ENCODE peak calls at places on chromosome 1, in nine cellular contexts. L is Peyer's patch; K is K562; D is neural progenitor cell; E is naive thymus-derived CD4-positive, alpha-beta T cell; T is HCT116; V is spleen; N is adrenal gland; U is sigmoid colon. A is an unnamed sample.

GRCh38 chr1:106621853-106622252 is 434.6 kb upstream of the PRMT6 start:
- DNase-seq in L (no peak), K (no peak), D (no peak), E (no peak), T (no peak), V (no peak), N (no peak), U (no peak), A (no peak)

GRCh38 chr1:72777918-72778317 is 495.6 kb upstream of the NEGR1 start:
- DNase-seq in L (no peak), K (no peak), D (no peak), E (no peak), T (no peak), V (no peak), N (no peak), U (no peak), A (no peak)

GRCh38 chr1:51898090-51898734 is 19.7 kb upstream of the NRDC start:
- DNase-seq in L (no peak), K (no peak), D (no peak), E (no peak), T (no peak), V (no peak), N (no peak), U (no peak), A (no peak)

GRCh38 chr1:116740296-116740695 is 13.9 kb upstream of the CD2 start:
- DNase-seq in L (no peak), K (no peak), D (no peak), E (no peak), T (no peak), V (no peak), N (no peak), U (no peak), A (no peak)

GRCh38 chr1:11789126-11790067 is 16.4 kb downstream of the MTHFR start:
- DNase-seq in L (no peak), K (peak), D (peak), E (no peak), T (no peak), V (peak), N (no peak), U (no peak), A (no peak)

GRCh38 chr1:197868751-197869501 is 33.5 kb upstream of the C1orf53 start:
- DNase-seq in L (no peak), K (peak), D (peak), E (peak), T (peak), V (no peak), N (peak), U (no peak), A (peak)

GRCh38 chr1:227901239-227901905 is 46.4 kb downstream of the WNT9A start:
- DNase-seq in L (no peak), K (no peak), D (no peak), E (no peak), T (no peak), V (peak), N (no peak), U (peak), A (no peak)

GRCh38 chr1:9675393-9675792 is 23.9 kb downstream of the PIK3CD start:
- DNase-seq in L (no peak), K (no peak), D (no peak), E (no peak), T (no peak), V (no peak), N (no peak), U (no peak), A (no peak)

GRCh38 chr1:201016211-201016651 is 7.3 kb downstream of the KIF21B start:
- DNase-seq in L (no peak), K (peak), D (no peak), E (no peak), T (no peak), V (peak), N (peak), U (no peak), A (no peak)

GRCh38 chr1:53166366-53166765 is 23.9 kb upstream of the SLC1A7 start:
- DNase-seq in L (no peak), K (no peak), D (no peak), E (no peak), T (no peak), V (no peak), N (no peak), U (no peak), A (no peak)

GRCh38 chr1:47340227-47340626 is 6.6 kb downstream of the CMPK1 start:
- DNase-seq in L (no peak), K (no peak), D (no peak), E (no peak), T (no peak), V (no peak), N (no peak), U (no peak), A (no peak)

GRCh38 chr1:43711524-43712386 is 4.4 kb downstream of the ST3GAL3 start:
- DNase-seq in L (no peak), K (no peak), D (no peak), E (no peak), T (no peak), V (no peak), N (no peak), U (no peak), A (peak)

GRCh38 chr1:20785907-20786309 is 1.2 kb downstream of the HP1BP3 start:
- DNase-seq in L (peak), K (no peak), D (no peak), E (no peak), T (no peak), V (no peak), N (no peak), U (no peak), A (no peak)

GRCh38 chr1:16324456-16324890 is 27.8 kb downstream of the FBXO42 start:
- DNase-seq in L (no peak), K (no peak), D (no peak), E (no peak), T (peak), V (no peak), N (peak), U (no peak), A (no peak)

GRCh38 chr1:171017431-171017830 is 73.3 kb upstream of the FMO3 start:
- DNase-seq in L (no peak), K (no peak), D (peak), E (no peak), T (no peak), V (no peak), N (no peak), U (no peak), A (no peak)

GRCh38 chr1:87295720-87296119 is 33.0 kb upstream of the LMO4 start:
- DNase-seq in L (no peak), K (no peak), D (peak), E (no peak), T (no peak), V (no peak), N (no peak), U (no peak), A (no peak)

GRCh38 chr1:208239518-208240381 is 4.4 kb downstream of the PLXNA2 start:
- DNase-seq in L (no peak), K (no peak), D (peak), E (no peak), T (no peak), V (no peak), N (no peak), U (peak), A (no peak)

GRCh38 chr1:68936530-68936929 is 439.6 kb upstream of the DEPDC1 start:
- DNase-seq in L (no peak), K (no peak), D (no peak), E (no peak), T (no peak), V (no peak), N (no peak), U (no peak), A (no peak)

GRCh38 chr1:219837274-219837993 is 90.9 kb downstream of the SLC30A10 start:
- DNase-seq in L (no peak), K (peak), D (peak), E (no peak), T (peak), V (no peak), N (no peak), U (no peak), A (peak)

GRCh38 chr1:27448982-27449381 is 41.0 kb downstream of the WASF2 start:
- DNase-seq in L (no peak), K (no peak), D (no peak), E (no peak), T (no peak), V (no peak), N (no peak), U (no peak), A (no peak)

GRCh38 chr1:54347955-54348699 is 58.1 kb downstream of the SSBP3 start:
- DNase-seq in L (no peak), K (no peak), D (no peak), E (no peak), T (no peak), V (no peak), N (no peak), U (no peak), A (no peak)

GRCh38 chr1:19010995-19011696 is 54.7 kb upstream of the IFFO2 start:
- DNase-seq in L (peak), K (no peak), D (peak), E (peak), T (peak), V (no peak), N (peak), U (peak), A (peak)

GRCh38 chr1:27444632-27445031 is 45.3 kb downstream of the WASF2 start:
- DNase-seq in L (no peak), K (no peak), D (no peak), E (no peak), T (no peak), V (no peak), N (no peak), U (no peak), A (no peak)

GRCh38 chr1:159598196-159598595 is 10.6 kb downstream of the APCS start:
- DNase-seq in L (no peak), K (no peak), D (no peak), E (no peak), T (no peak), V (no peak), N (no peak), U (no peak), A (peak)

GRCh38 chr1:64523938-64524337 is 54.0 kb downstream of the CACHD1 start:
- DNase-seq in L (no peak), K (no peak), D (no peak), E (no peak), T (no peak), V (no peak), N (no peak), U (no peak), A (no peak)
- H3K27ac ChIP-seq in L (no peak), K (no peak), D (no peak), E (no peak), T (no peak), V (no peak), N (no peak), U (no peak), A (no peak)

DNA sequence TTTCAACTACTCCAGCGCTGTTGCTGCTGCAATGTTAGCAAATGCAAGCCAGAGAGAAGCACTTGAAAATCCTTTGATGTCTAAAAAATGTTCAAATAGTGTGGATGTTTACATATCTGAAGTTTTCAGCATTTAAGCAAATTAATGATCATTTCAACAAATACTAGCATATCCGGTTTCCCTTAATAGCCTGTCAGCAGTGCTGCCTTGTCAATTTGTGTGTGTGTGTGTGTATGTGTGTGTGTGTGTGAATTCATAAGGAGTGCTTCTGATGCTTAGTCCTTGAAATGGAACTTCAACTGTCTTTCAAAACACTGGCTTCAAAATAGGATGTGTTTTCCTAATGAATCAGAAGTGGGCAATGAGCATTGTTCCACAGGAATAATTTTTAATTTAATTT is 48.1 kb upstream of the WNT2B start:
- DNase-seq in L (no peak), K (no peak), D (no peak), E (no peak), T (no peak), V (no peak), N (no peak), U (no peak), A (no peak)
- H3K27ac ChIP-seq in L (no peak), K (no peak), D (no peak), E (no peak), T (no peak), V (no peak), N (no peak), U (no peak), A (peak)

DNA sequence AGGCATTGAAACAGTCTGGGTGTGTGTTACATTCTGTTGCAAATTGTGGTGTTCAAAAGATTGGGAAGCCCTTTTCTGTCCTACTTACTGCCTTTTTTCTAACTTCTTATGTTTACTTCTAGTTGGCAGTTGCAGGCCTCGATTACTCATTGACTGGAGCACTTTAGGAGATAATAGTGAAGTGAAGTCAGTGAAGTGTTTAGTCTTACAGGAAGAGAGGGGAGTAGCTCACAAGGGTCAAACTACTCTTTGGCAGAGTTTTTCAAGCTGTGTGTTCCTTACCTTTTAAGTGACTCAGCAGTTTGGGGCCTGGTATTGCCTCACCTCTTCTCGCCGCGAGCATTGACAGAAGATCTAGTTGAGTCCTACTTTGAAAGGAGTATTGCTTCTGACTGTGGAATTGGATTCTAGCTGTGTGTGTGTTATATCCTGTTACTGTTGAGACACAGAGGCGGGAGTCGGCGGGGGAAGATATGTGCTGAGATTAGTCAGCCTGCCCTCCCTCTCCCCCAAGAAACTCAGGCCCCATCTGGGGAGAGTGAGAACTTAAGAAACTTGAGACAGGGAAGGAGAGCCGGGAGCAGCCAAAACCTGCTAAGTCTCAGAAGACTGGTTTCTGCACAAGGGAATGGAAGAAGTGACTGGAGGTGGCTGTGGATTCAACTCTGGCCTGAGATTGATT is 19.3 kb downstream of the AHCYL1 start:
- DNase-seq in L (peak), K (peak), D (peak), E (no peak), T (peak), V (no peak), N (peak), U (peak), A (peak)
- H3K27ac ChIP-seq in L (peak), K (peak), D (peak), E (no peak), T (peak), V (peak), N (peak), U (peak), A (peak)

GRCh38 chr1:178282949-178283367 is 189.1 kb downstream of the RASAL2 start:
- DNase-seq in L (no peak), K (no peak), D (no peak), E (no peak), T (peak), V (no peak), N (no peak), U (no peak), A (peak)
- H3K27ac ChIP-seq in L (no peak), K (no peak), D (no peak), E (no peak), T (no peak), V (no peak), N (no peak), U (no peak), A (peak)

GRCh38 chr1:8018492-8019228 is 7.4 kb downstream of the ERRFI1 start:
- DNase-seq in L (no peak), K (no peak), D (peak), E (no peak), T (no peak), V (no peak), N (no peak), U (no peak), A (no peak)
- H3K27ac ChIP-seq in L (no peak), K (no peak), D (peak), E (no peak), T (peak), V (no peak), N (no peak), U (peak), A (peak)

DNA sequence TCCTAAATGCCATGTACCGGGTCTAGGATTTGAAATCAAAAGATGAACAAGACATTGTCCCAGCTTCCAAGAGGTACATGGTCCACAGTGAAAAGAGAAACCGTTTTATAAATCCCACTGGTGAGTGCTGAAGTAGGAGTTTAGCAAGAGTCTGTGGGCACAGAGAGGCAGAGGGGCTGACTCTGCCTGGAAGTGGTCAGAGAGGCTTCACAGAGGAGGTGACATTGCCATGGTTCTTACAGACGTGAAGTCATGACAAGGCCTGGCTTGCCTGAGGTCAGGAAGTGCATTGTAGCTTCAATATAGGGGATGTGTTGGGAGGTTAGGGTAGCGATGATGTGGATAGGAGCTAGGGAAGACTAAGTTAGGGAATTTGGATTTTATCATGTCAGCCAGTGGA is 28.4 kb downstream of the MAPKAPK2 start:
- DNase-seq in L (no peak), K (no peak), D (no peak), E (no peak), T (no peak), V (no peak), N (peak), U (peak), A (no peak)
- H3K27ac ChIP-seq in L (peak), K (peak), D (no peak), E (no peak), T (no peak), V (peak), N (no peak), U (no peak), A (no peak)

GRCh38 chr1:184276416-184276815 is 110.4 kb upstream of the C1orf21 start:
- DNase-seq in L (no peak), K (no peak), D (no peak), E (no peak), T (no peak), V (no peak), N (no peak), U (no peak), A (no peak)
- H3K27ac ChIP-seq in L (no peak), K (no peak), D (no peak), E (no peak), T (no peak), V (no peak), N (no peak), U (no peak), A (no peak)

GRCh38 chr1:61448017-61448383 is 276.9 kb downstream of the TM2D1 start:
- DNase-seq in L (no peak), K (no peak), D (no peak), E (no peak), T (no peak), V (no peak), N (no peak), U (no peak), A (no peak)

GRCh38 chr1:61448934-61449368 is 276.0 kb downstream of the TM2D1 start:
- DNase-seq in L (no peak), K (no peak), D (no peak), E (no peak), T (no peak), V (no peak), N (peak), U (peak), A (peak)

GRCh38 chr1:61447339-61448016 is 277.5 kb downstream of the TM2D1 start:
- DNase-seq in L (no peak), K (no peak), D (no peak), E (no peak), T (no peak), V (no peak), N (no peak), U (no peak), A (no peak)

GRCh38 chr1:61450454-61451213 is 274.3 kb downstream of the TM2D1 start:
- DNase-seq in L (no peak), K (no peak), D (no peak), E (no peak), T (no peak), V (no peak), N (peak), U (no peak), A (no peak)

GRCh38 chr1:61449410-61449809 is 275.5 kb downstream of the TM2D1 start:
- DNase-seq in L (no peak), K (no peak), D (no peak), E (no peak), T (no peak), V (no peak), N (no peak), U (no peak), A (no peak)
- H3K27ac ChIP-seq in L (no peak), K (no peak), D (no peak), E (no peak), T (no peak), V (no peak), N (no peak), U (peak), A (peak)

GRCh38 chr1:202286622-202287097 is 55.1 kb downstream of the UBE2T start:
- DNase-seq in L (no peak), K (no peak), D (no peak), E (no peak), T (no peak), V (peak), N (peak), U (no peak), A (no peak)

GRCh38 chr1:202283991-202284390 is 57.7 kb downstream of the UBE2T start:
- DNase-seq in L (no peak), K (no peak), D (no peak), E (no peak), T (no peak), V (peak), N (peak), U (no peak), A (peak)

GRCh38 chr1:202288177-202288576 is 53.6 kb downstream of the UBE2T start:
- DNase-seq in L (no peak), K (no peak), D (no peak), E (no peak), T (no peak), V (peak), N (no peak), U (no peak), A (no peak)

GRCh38 chr1:202287196-202287595 is 54.5 kb downstream of the UBE2T start:
- DNase-seq in L (no peak), K (no peak), D (no peak), E (no peak), T (no peak), V (no peak), N (no peak), U (no peak), A (no peak)

DNA sequence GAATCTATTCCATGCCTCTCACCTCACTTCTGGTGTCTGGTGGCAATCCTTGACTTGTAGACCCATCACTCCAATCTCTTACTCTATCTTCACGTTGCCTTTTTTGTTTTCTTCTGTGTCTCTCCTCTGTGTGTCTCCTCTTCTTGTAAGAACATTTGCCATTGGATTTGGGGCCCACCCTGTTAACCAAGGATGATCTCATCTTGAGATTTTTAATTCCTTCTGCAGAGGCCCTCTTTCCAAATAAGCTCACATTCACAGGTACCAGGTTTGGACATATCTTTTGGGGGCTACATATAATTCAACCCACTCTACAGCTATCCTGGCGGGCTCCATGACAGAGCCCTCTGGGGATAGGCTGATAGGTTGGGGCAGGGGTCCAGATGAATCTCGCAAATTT is 55.8 kb downstream of the UBE2T start:
- DNase-seq in L (no peak), K (no peak), D (no peak), E (no peak), T (no peak), V (peak), N (no peak), U (no peak), A (no peak)
- H3K27ac ChIP-seq in L (no peak), K (no peak), D (no peak), E (no peak), T (no peak), V (peak), N (no peak), U (no peak), A (no peak)

GRCh38 chr1:223695014-223695413 is 17.3 kb upstream of the CAPN2 start:
- DNase-seq in L (no peak), K (no peak), D (no peak), E (no peak), T (no peak), V (no peak), N (no peak), U (no peak), A (no peak)
- H3K27ac ChIP-seq in L (no peak), K (no peak), D (no peak), E (no peak), T (no peak), V (no peak), N (no peak), U (no peak), A (no peak)

A was measured in epithelial cell of prostate.